ENCODE peak calls at places on chromosome 2, in four cellular contexts. One of them, this sample, is unnamed.

GRCh38 chr2:109272461-109272860 is 143.5 kb downstream of the SH3RF3 start:
- DNase-seq in NCI-H2081: no peak
- DNase-seq in cardiac muscle cell: no peak
- DNase-seq in stimulated activated CD8-positive, alpha-beta memory T cell treated with anti-CD3 and anti-CD28 coated beads, Interleukin-2, amount 100 ng/mL, for 48 hours: no peak
- DNase-seq in this sample: no peak

GRCh38 chr2:36399050-36399449 is 43.5 kb downstream of the CRIM1 start:
- DNase-seq in NCI-H2081: no peak
- DNase-seq in cardiac muscle cell: no peak
- DNase-seq in stimulated activated CD8-positive, alpha-beta memory T cell treated with anti-CD3 and anti-CD28 coated beads, Interleukin-2, amount 100 ng/mL, for 48 hours: no peak
- DNase-seq in this sample: no peak

GRCh38 chr2:135052997-135053474 is 944 bp downstream of the RAB3GAP1 start:
- DNase-seq in NCI-H2081: no peak
- DNase-seq in cardiac muscle cell: no peak
- DNase-seq in stimulated activated CD8-positive, alpha-beta memory T cell treated with anti-CD3 and anti-CD28 coated beads, Interleukin-2, amount 100 ng/mL, for 48 hours: no peak
- DNase-seq in this sample: no peak

GRCh38 chr2:163667064-163667887 is 68.5 kb downstream of the FIGN start:
- DNase-seq in NCI-H2081: no peak
- DNase-seq in cardiac muscle cell: peak
- DNase-seq in stimulated activated CD8-positive, alpha-beta memory T cell treated with anti-CD3 and anti-CD28 coated beads, Interleukin-2, amount 100 ng/mL, for 48 hours: no peak
- DNase-seq in this sample: no peak

GRCh38 chr2:151695778-151696177 is 38.5 kb downstream of the NEB start:
- DNase-seq in NCI-H2081: no peak
- DNase-seq in cardiac muscle cell: no peak
- DNase-seq in stimulated activated CD8-positive, alpha-beta memory T cell treated with anti-CD3 and anti-CD28 coated beads, Interleukin-2, amount 100 ng/mL, for 48 hours: no peak
- DNase-seq in this sample: no peak

GRCh38 chr2:33068261-33068660 is 121.5 kb downstream of the LTBP1 start:
- DNase-seq in NCI-H2081: no peak
- DNase-seq in cardiac muscle cell: no peak
- DNase-seq in stimulated activated CD8-positive, alpha-beta memory T cell treated with anti-CD3 and anti-CD28 coated beads, Interleukin-2, amount 100 ng/mL, for 48 hours: no peak
- DNase-seq in this sample: no peak

GRCh38 chr2:199814084-199814844 is 36.7 kb downstream of the FTCDNL1 start:
- DNase-seq in NCI-H2081: no peak
- DNase-seq in cardiac muscle cell: no peak
- DNase-seq in stimulated activated CD8-positive, alpha-beta memory T cell treated with anti-CD3 and anti-CD28 coated beads, Interleukin-2, amount 100 ng/mL, for 48 hours: no peak
- DNase-seq in this sample: no peak

GRCh38 chr2:157627594-157628281 is 926 bp downstream of the ACVR1C start:
- DNase-seq in NCI-H2081: peak
- DNase-seq in cardiac muscle cell: peak
- DNase-seq in stimulated activated CD8-positive, alpha-beta memory T cell treated with anti-CD3 and anti-CD28 coated beads, Interleukin-2, amount 100 ng/mL, for 48 hours: peak
- DNase-seq in this sample: peak

GRCh38 chr2:126041648-126042047 is 614.3 kb upstream of the GYPC start:
- DNase-seq in NCI-H2081: no peak
- DNase-seq in cardiac muscle cell: no peak
- DNase-seq in stimulated activated CD8-positive, alpha-beta memory T cell treated with anti-CD3 and anti-CD28 coated beads, Interleukin-2, amount 100 ng/mL, for 48 hours: no peak
- DNase-seq in this sample: no peak

GRCh38 chr2:28544405-28544914 is 48.6 kb downstream of the PLB1 start:
- DNase-seq in NCI-H2081: no peak
- DNase-seq in cardiac muscle cell: peak
- DNase-seq in stimulated activated CD8-positive, alpha-beta memory T cell treated with anti-CD3 and anti-CD28 coated beads, Interleukin-2, amount 100 ng/mL, for 48 hours: no peak
- DNase-seq in this sample: no peak

GRCh38 chr2:56372071-56372656 is 188.4 kb downstream of the CCDC85A start:
- DNase-seq in NCI-H2081: no peak
- DNase-seq in cardiac muscle cell: no peak
- DNase-seq in stimulated activated CD8-positive, alpha-beta memory T cell treated with anti-CD3 and anti-CD28 coated beads, Interleukin-2, amount 100 ng/mL, for 48 hours: no peak
- DNase-seq in this sample: no peak

GRCh38 chr2:223613017-223613950 is 11.1 kb upstream of the SCG2 start:
- DNase-seq in NCI-H2081: peak
- DNase-seq in cardiac muscle cell: peak
- DNase-seq in stimulated activated CD8-positive, alpha-beta memory T cell treated with anti-CD3 and anti-CD28 coated beads, Interleukin-2, amount 100 ng/mL, for 48 hours: no peak
- DNase-seq in this sample: peak

GRCh38 chr2:26630669-26631360 is 10.4 kb downstream of the CIB4 start:
- DNase-seq in NCI-H2081: no peak
- DNase-seq in cardiac muscle cell: no peak
- DNase-seq in stimulated activated CD8-positive, alpha-beta memory T cell treated with anti-CD3 and anti-CD28 coated beads, Interleukin-2, amount 100 ng/mL, for 48 hours: no peak
- DNase-seq in this sample: no peak

GRCh38 chr2:161017780-161018440 is 142.3 kb upstream of the TANK start:
- DNase-seq in NCI-H2081: no peak
- DNase-seq in cardiac muscle cell: peak
- DNase-seq in stimulated activated CD8-positive, alpha-beta memory T cell treated with anti-CD3 and anti-CD28 coated beads, Interleukin-2, amount 100 ng/mL, for 48 hours: no peak
- DNase-seq in this sample: no peak

GRCh38 chr2:202944403-202944802 is 32.3 kb downstream of the CARF start:
- DNase-seq in NCI-H2081: no peak
- DNase-seq in cardiac muscle cell: no peak
- DNase-seq in stimulated activated CD8-positive, alpha-beta memory T cell treated with anti-CD3 and anti-CD28 coated beads, Interleukin-2, amount 100 ng/mL, for 48 hours: no peak
- DNase-seq in this sample: no peak